ENCODE peak calls at places on chromosomes 16 and 17, in six cellular contexts. O is lung, I is neural progenitor cell, M is AG09319, J is H9, E is astrocyte of the spinal cord. G is an unnamed sample.

GRCh38 chr16:67736858-67737257 is 17.7 kb upstream of the GFOD2 start:
- DNase-seq in J (no peak), O (no peak), E (no peak), M (no peak), I (no peak), G (no peak)

GRCh38 chr17:28613916-28614315 is at the start of gene RSKR:
- DNase-seq in I (no peak), E (no peak), J (no peak), O (no peak), M (no peak), G (no peak)

GRCh38 chr17:49549691-49550678 is 25.7 kb upstream of the NXPH3 start:
- DNase-seq in J (no peak), M (no peak), I (no peak), O (no peak), E (no peak), G (no peak)

GRCh38 chr17:28756025-28756804 is 12.4 kb downstream of the TRAF4 start:
- DNase-seq in J (no peak), E (no peak), M (no peak), O (no peak), I (no peak), G (no peak)

GRCh38 chr17:50501906-50502642 is 6.2 kb upstream of the MYCBPAP start:
- DNase-seq in J (no peak), M (no peak), E (no peak), I (no peak), O (no peak), G (peak)

GRCh38 chr16:68031951-68032350 is 8.9 kb downstream of the DUS2 start:
- DNase-seq in M (no peak), E (no peak), O (peak), I (no peak), J (no peak), G (no peak)

GRCh38 chr17:36901506-36901905 is 35.8 kb upstream of the LHX1 start:
- DNase-seq in O (no peak), I (peak), J (peak), M (no peak), E (peak), G (peak)

GRCh38 chr16:52408197-52408845 is 138.6 kb downstream of the TOX3 start:
- DNase-seq in I (no peak), M (no peak), J (no peak), E (no peak), O (no peak), G (no peak)

GRCh38 chr17:36652716-36653115 is 51.3 kb downstream of the MRM1 start:
- DNase-seq in E (no peak), I (no peak), M (no peak), J (no peak), O (no peak), G (no peak)

GRCh38 chr16:3022697-3023414 is 886 bp downstream of the HCFC1R1 start:
- DNase-seq in M (no peak), E (peak), J (no peak), O (no peak), I (no peak), G (peak)

GRCh38 chr16:73878616-73879015 is 418.0 kb upstream of the PSMD7 start:
- DNase-seq in J (no peak), E (peak), M (peak), I (peak), O (no peak), G (peak)

GRCh38 chr17:74115586-74115985 is 87.9 kb upstream of the RPL38 start:
- DNase-seq in E (no peak), I (no peak), M (no peak), O (no peak), J (no peak), G (no peak)

GRCh38 chr17:45113424-45113754 is 18.9 kb downstream of the PLCD3 start:
- DNase-seq in I (no peak), M (no peak), E (no peak), O (no peak), J (no peak), G (no peak)
- TF ChIP-seq CTCF in I (no peak), M (no peak), E (no peak), O (no peak), J (no peak), G (no peak)

DNA sequence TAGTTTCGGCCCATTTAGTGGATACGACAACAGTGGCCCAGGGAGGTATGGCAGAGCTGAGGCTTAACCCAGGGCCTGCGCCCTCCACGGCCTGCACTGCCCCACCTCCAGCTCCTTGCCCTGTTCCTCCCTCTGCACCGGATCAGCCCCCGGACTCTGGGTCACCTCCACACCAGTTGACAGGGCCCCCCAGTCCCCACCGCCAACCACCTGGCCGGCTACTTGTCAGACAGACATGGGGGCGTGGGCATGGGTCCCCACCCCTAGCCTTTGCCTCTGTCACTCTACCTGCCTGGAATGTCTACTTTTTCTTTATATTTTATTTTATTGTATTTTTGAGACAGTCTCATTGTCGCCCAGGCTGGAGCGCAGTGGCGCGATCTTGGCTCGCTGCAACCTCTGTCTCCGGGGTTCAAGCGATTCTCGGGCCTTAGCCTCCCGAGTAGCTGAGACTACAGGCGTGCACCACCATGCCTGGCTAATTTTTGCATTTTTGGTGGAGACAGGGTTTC is 3.0 kb upstream of the ACTG1 start:
- DNase-seq in O (no peak), E (no peak), M (no peak), I (no peak), J (no peak), G (no peak)
- TF ChIP-seq CTCF in O (no peak), E (no peak), M (no peak), I (no peak), J (no peak), G (no peak)

GRCh38 chr17:72427761-72428109 is 306.9 kb downstream of the SOX9 start:
- DNase-seq in O (no peak), M (no peak), I (no peak), E (no peak), J (no peak), G (no peak)

GRCh38 chr17:72426321-72426720 is 305.5 kb downstream of the SOX9 start:
- DNase-seq in O (no peak), J (no peak), M (no peak), I (no peak), E (no peak), G (no peak)

GRCh38 chr17:72425796-72426173 is 305.0 kb downstream of the SOX9 start:
- DNase-seq in J (no peak), M (no peak), I (no peak), E (no peak), O (no peak), G (no peak)

GRCh38 chr17:72425133-72425795 is 304.4 kb downstream of the SOX9 start:
- DNase-seq in O (no peak), E (no peak), M (no peak), I (no peak), J (no peak), G (no peak)

DNA sequence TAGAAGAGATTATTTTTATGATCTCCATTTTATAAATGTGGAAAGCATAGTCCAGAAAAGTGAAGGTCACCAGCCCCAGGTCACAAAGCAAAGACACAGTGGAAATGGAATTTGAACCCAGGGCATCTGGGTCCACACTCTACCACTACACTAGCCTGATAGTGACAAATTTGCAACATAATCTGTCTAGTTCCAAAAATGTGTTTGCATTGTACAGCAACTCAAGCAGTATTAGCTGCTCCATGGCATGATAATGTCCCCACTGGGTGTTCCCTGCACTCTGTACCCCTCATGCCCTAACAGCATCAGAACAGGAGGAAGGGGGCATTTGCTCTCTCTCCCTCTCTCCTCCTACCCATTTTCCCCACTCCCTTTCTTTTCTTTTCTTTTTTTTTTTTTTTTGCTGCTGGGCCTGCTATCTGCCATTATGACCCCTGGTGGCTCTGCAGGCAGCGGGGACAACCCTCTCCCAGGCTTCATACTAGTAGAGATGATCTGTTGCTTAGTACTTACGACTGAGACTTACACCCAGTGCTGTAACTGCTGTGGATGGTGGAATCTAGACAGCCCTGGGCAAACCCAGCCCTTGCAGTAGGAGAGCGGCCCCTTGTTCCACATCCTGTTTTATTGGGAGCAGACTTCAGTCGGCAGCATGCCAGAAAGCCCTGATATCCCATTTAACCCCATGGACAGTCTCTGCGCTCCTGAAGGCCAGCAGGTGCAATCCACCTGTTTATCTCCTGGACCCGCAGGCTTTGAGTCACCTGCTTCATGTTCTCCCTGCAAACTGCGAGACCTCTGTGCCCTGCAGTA is 306.3 kb downstream of the SOX9 start:
- DNase-seq in O (no peak), E (no peak), J (no peak), I (no peak), M (no peak), G (no peak)
- TF ChIP-seq CTCF in O (no peak), E (no peak), J (no peak), I (no peak), M (no peak), G (no peak)

GRCh38 chr17:7239091-7240027 is at the start of gene PHF23:
- DNase-seq in O (peak), M (peak), E (peak), I (peak), J (peak), G (peak)

GRCh38 chr17:7241047-7241733 is 1.1 kb downstream of the GABARAP start:
- DNase-seq in I (no peak), O (no peak), E (no peak), J (no peak), M (no peak), G (no peak)

GRCh38 chr17:7240375-7240774 is 1.1 kb upstream of the PHF23 start:
- DNase-seq in E (no peak), I (no peak), M (no peak), J (no peak), O (no peak), G (no peak)

GRCh38 chr17:7241783-7242716 is at the start of gene GABARAP:
- DNase-seq in E (peak), J (peak), M (peak), O (peak), I (peak), G (peak)

GRCh38 chr17:7242717-7243576 is 698 bp upstream of the GABARAP start:
- DNase-seq in O (peak), M (peak), J (peak), E (peak), I (peak), G (peak)
- TF ChIP-seq CTCF in O (peak), M (no peak), J (peak), E (no peak), I (peak), G (no peak)

DNA sequence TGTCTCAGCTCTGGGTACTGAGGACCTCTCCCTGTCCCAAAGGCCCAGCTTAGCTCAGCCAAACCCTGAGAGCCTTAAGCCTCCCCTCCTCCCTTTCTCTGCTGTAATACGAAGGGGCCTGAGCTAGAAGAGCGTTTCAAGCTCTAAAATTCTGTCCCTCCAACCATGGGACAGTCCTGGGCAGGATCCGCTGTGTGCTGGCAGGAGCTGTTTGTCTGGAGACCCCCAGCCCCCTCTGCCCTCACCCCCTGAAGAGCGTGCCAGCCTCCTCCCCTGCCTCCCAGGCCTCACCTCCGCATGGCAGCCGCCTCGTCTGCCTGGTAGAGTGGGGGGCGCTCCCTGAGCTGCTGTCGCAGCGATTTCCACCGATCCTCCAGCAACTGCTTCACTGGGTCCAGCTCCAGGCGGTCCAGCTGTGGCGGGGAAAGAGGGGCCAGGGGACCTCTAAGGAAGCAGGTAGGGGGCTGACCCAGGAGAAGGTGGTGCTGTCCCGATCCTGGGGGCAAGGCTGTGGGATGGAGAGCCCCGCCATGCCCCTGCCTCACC is 14.7 kb downstream of the UBALD2 start:
- DNase-seq in M (no peak), E (no peak), O (no peak), I (no peak), J (no peak), G (no peak)
- TF ChIP-seq CTCF in M (no peak), E (no peak), O (no peak), I (no peak), J (no peak), G (no peak)

G was measured in fibroblast of villous mesenchyme.